ENCODE peak calls at places on chromosomes 4 and X, in five cellular contexts. Q is upper lobe of left lung, B is adrenal gland, L is uterus, T is ovary. O is an unnamed sample.
A peak's percentile ranks its signal among the peaks of the same experiment; 100 is the strongest.

GRCh38 chr4:10664408-10664807 is 20.2 kb downstream of the CLNK start:
- DNase-seq in Q (peak; percentile 70), B (no peak), L (peak; percentile 23), T (peak; percentile 21), O (no peak)

GRCh38 chr4:3703677-3704521 is 62.3 kb upstream of the ADRA2C start:
- DNase-seq in Q (no peak), B (no peak), L (no peak), T (no peak), O (no peak)

GRCh38 chrX:53223068-53223693 is 1.8 kb downstream of the KDM5C start:
- DNase-seq in Q (peak; percentile 55), B (no peak), L (no peak), T (no peak), O (no peak)

GRCh38 chrX:68789966-68790365 is 38.9 kb upstream of the EFNB1 start:
- DNase-seq in Q (no peak), B (no peak), L (no peak), T (no peak), O (no peak)

GRCh38 chrX:1506916-1507315 is 30.1 kb downstream of the P2RY8 start:
- DNase-seq in Q (no peak), B (no peak), L (no peak), T (no peak), O (peak; percentile 36)

GRCh38 chr4:13988347-13989265 is 361.1 kb upstream of the BOD1L1 start:
- DNase-seq in Q (no peak), B (peak; percentile 96), L (no peak), T (peak; percentile 12), O (no peak)

GRCh38 chrX:67607436-67607835 is 63.6 kb downstream of the AR start:
- DNase-seq in Q (no peak), B (no peak), L (no peak), T (no peak), O (no peak)

GRCh38 chrX:26562156-26562555 is 346.2 kb downstream of the MAGEB5 start:
- DNase-seq in Q (no peak), B (no peak), L (no peak), T (no peak), O (no peak)

GRCh38 chrX:65750674-65751469 is 83.4 kb downstream of the MSN start:
- DNase-seq in Q (peak; percentile 38), B (no peak), L (no peak), T (no peak), O (no peak)

GRCh38 chr4:11368701-11369115 is 60.0 kb downstream of the HS3ST1 start:
- DNase-seq in Q (no peak), B (no peak), L (no peak), T (peak; percentile 28), O (no peak)

GRCh38 chr4:182306792-182307507 is 63.7 kb downstream of the TENM3 start:
- DNase-seq in Q (no peak), B (no peak), L (no peak), T (no peak), O (no peak)

GRCh38 chr4:98518555-98519267 is 139.7 kb downstream of the TSPAN5 start:
- DNase-seq in Q (no peak), B (no peak), L (no peak), T (no peak), O (no peak)

GRCh38 chr4:21765810-21766407 is 182.7 kb downstream of the KCNIP4 start:
- DNase-seq in Q (no peak), B (peak; percentile 32), L (peak; percentile 26), T (peak; percentile 21), O (no peak)

GRCh38 chr4:66604192-66604591 is 933.9 kb upstream of the EPHA5 start:
- DNase-seq in Q (no peak), B (no peak), L (no peak), T (no peak), O (no peak)

GRCh38 chrX:275967-276587 is 5.1 kb upstream of the PLCXD1 start:
- DNase-seq in Q (peak; percentile 93), B (peak; percentile 66), L (no peak), T (no peak), O (peak; percentile 97)

GRCh38 chr4:52852696-52853095 is 9.4 kb upstream of the RASL11B start:
- DNase-seq in Q (no peak), B (no peak), L (no peak), T (no peak), O (no peak)

GRCh38 chr4:139523076-139523475 is 32.9 kb downstream of the SETD7 start:
- DNase-seq in Q (no peak), B (no peak), L (no peak), T (no peak), O (no peak)

GRCh38 chr4:108080752-108081151 is 88.0 kb downstream of the LEF1 start:
- DNase-seq in Q (no peak), B (no peak), L (no peak), T (no peak), O (no peak)

GRCh38 chr4:114208747-114209146 is 229.3 kb upstream of the ARSJ start:
- DNase-seq in Q (no peak), B (no peak), L (no peak), T (no peak), O (no peak)

GRCh38 chr4:68346461-68346860 is 3.4 kb downstream of the YTHDC1 start:
- DNase-seq in Q (no peak), B (no peak), L (no peak), T (no peak), O (no peak)

DNA sequence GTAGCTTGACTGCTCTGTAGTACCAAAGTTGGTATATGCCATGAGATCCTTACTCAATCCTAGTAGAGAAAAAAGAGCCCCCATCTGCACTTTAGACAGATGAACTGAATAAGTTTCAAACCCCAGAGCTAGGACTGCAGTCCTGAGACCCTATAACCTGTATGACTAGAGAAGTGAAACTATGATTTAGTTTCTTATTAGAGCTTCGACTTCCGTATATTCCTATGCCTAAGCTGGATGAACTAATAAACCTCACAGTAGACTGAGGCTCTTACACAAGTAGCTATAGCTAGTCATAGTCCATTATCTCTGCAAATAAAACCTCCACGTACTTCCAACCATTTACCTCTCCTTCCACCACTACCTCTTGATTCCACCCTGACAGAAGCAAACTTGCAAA is 6.3 kb upstream of the OTUD4 start:
- DNase-seq in Q (no peak), B (no peak), L (no peak), T (no peak), O (no peak)
- TF ChIP-seq POLR2A in Q (no peak), B (no peak), L (no peak), T (no peak), O (no peak)

GRCh38 chr4:17589355-17589754 is 12.4 kb downstream of the LAP3 start:
- DNase-seq in Q (no peak), B (no peak), L (no peak), T (no peak), O (no peak)

GRCh38 chr4:17584502-17585213 is 7.7 kb downstream of the LAP3 start:
- DNase-seq in Q (no peak), B (no peak), L (no peak), T (no peak), O (no peak)

GRCh38 chr4:17580969-17581368 is 4.0 kb downstream of the LAP3 start:
- DNase-seq in Q (no peak), B (no peak), L (no peak), T (no peak), O (no peak)

GRCh38 chr4:17587094-17587822 is 10.3 kb downstream of the LAP3 start:
- DNase-seq in Q (no peak), B (no peak), L (no peak), T (no peak), O (no peak)

GRCh38 chr4:17583944-17584343 is 6.9 kb downstream of the LAP3 start:
- DNase-seq in Q (no peak), B (no peak), L (no peak), T (no peak), O (no peak)
- H3K36me3 ChIP-seq in Q (peaks cover 41% of the 10 kb centered on the region), B (peaks cover 86% of the 10 kb centered on the region), L (no peaks in the 10 kb centered on the region), T (no peaks in the 10 kb centered on the region), O (peaks cover 11% of the 10 kb centered on the region)

DNA sequence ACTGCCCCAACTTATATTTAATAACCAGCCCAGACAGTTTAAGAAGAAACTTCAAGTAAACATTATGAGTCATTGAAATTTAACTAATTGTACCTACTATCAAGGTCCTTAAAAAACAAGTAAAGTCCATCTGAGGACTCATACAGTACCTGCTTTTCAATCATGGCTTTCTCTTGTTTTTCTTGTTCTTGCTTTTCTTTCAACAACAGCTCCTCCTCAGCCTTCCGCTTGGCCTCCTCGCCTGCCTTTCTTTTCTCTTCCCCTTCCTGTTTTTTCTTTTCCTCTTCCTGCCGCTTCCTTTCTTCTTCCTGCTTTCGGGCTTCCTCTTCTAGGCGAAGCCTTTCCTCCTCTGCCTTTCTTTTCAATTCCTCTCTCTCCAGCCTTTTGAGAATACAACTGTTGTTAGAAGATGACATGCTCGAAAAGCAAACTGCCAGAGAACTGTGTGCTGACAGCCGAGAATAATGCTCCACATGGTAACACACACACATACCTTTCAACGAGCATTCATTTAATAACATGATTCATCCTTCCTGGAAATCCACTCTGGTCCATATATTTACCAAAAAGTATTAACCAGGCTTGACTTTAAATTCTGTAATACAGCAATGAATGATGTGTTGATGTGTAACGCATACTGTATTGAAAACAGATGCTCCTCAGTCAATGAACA is 25.2 kb upstream of the BCLAF3 start:
- DNase-seq in Q (no peak), B (no peak), L (no peak), T (no peak), O (no peak)
- H3K9me3 ChIP-seq in Q (no peaks in the 10 kb centered on the region), B (peaks cover 6% of the 10 kb centered on the region), L (no peaks in the 10 kb centered on the region), T (no peaks in the 10 kb centered on the region), O (no peaks in the 10 kb centered on the region)

DNA sequence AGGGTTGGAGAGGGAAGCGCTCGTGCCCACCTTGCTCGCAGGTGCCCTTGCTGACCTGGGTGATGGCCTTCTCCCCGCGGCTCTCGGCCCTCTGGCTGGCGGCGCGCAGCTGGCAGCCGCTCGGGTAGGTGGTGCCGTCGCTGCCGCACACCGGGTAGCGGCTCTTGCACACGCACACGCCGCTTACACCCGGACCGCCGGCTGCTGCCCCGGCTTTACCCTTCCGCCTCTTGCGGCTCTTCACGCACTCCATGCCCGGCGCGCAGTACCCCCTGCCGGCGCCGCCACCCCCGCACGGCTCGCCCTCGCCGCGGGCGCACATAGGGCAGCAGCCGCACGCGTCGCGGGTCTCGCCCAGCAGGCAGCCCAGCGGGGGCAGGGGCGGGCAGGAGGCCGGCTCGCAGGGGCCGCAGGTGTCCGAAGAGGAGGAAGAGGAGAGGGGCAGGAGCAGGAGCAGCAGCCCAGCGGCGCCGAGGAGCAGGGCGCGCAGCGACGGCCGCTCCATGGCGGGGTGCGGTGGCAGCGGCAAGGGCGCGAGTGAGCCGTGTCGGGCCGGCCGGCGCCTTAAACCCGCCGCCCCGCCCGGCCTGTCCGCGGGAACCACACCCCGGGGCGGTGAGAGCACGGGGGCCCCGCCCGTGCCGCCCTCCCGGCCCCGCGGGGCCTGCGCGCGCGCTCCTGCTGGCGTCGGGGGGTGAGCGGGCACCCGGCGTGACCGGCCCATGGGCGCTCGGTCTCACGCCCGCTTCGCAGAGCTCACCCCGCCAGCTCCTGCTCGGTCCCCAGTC is at the start of gene IGFBP7:
- DNase-seq in Q (peak; percentile 70), B (no peak), L (peak; percentile 50), T (peak; percentile 77), O (peak; percentile 63)
- TF ChIP-seq POLR2A in Q (peak; percentile 71), B (peak; percentile 54), L (peak; percentile 87), T (peak; percentile 72), O (peak; percentile 63)